ENCODE peak calls at places on chromosomes 16 and 17, in five cellular contexts. One of them, this sample, is unnamed.

GRCh38 chr17:3535253-3535995 is 22.2 kb downstream of the TRPV3 start:
- DNase-seq in GM23248: peak
- DNase-seq in ELR: peak
- DNase-seq in stimulated activated CD4-positive, alpha-beta T cell treated with anti-CD3 and anti-CD28 coated beads, Interleukin-2, amount 100 ng/mL, for 48 hours: peak
- DNase-seq in NCI-H69: peak
- DNase-seq in this sample: peak

GRCh38 chr17:73269791-73270190 is 8.1 kb upstream of the CPSF4L start:
- DNase-seq in GM23248: no peak
- DNase-seq in ELR: no peak
- DNase-seq in stimulated activated CD4-positive, alpha-beta T cell treated with anti-CD3 and anti-CD28 coated beads, Interleukin-2, amount 100 ng/mL, for 48 hours: no peak
- DNase-seq in NCI-H69: no peak
- DNase-seq in this sample: no peak

GRCh38 chr17:794876-795275 is 12.7 kb downstream of the MRM3 start:
- DNase-seq in GM23248: peak
- DNase-seq in ELR: peak
- DNase-seq in stimulated activated CD4-positive, alpha-beta T cell treated with anti-CD3 and anti-CD28 coated beads, Interleukin-2, amount 100 ng/mL, for 48 hours: peak
- DNase-seq in NCI-H69: peak
- DNase-seq in this sample: peak

GRCh38 chr16:9380221-9380620 is 288.8 kb downstream of the HAPSTR1 start:
- DNase-seq in GM23248: no peak
- DNase-seq in ELR: no peak
- DNase-seq in stimulated activated CD4-positive, alpha-beta T cell treated with anti-CD3 and anti-CD28 coated beads, Interleukin-2, amount 100 ng/mL, for 48 hours: no peak
- DNase-seq in NCI-H69: no peak
- DNase-seq in this sample: no peak

GRCh38 chr16:53745126-53745525 is 41.2 kb downstream of the FTO start:
- DNase-seq in GM23248: peak
- DNase-seq in ELR: peak
- DNase-seq in stimulated activated CD4-positive, alpha-beta T cell treated with anti-CD3 and anti-CD28 coated beads, Interleukin-2, amount 100 ng/mL, for 48 hours: no peak
- DNase-seq in NCI-H69: no peak
- DNase-seq in this sample: no peak

GRCh38 chr17:45935710-45936509 is 41.6 kb downstream of the MAPT start:
- DNase-seq in GM23248: no peak
- DNase-seq in ELR: no peak
- DNase-seq in stimulated activated CD4-positive, alpha-beta T cell treated with anti-CD3 and anti-CD28 coated beads, Interleukin-2, amount 100 ng/mL, for 48 hours: no peak
- DNase-seq in NCI-H69: no peak
- DNase-seq in this sample: no peak

GRCh38 chr17:55990332-55991006 is 162.8 kb upstream of the ANKFN1 start:
- DNase-seq in GM23248: no peak
- DNase-seq in ELR: no peak
- DNase-seq in stimulated activated CD4-positive, alpha-beta T cell treated with anti-CD3 and anti-CD28 coated beads, Interleukin-2, amount 100 ng/mL, for 48 hours: no peak
- DNase-seq in NCI-H69: peak
- DNase-seq in this sample: peak

GRCh38 chr16:2325791-2326190 is 14.7 kb downstream of the ABCA3 start:
- DNase-seq in GM23248: no peak
- DNase-seq in ELR: no peak
- DNase-seq in stimulated activated CD4-positive, alpha-beta T cell treated with anti-CD3 and anti-CD28 coated beads, Interleukin-2, amount 100 ng/mL, for 48 hours: no peak
- DNase-seq in NCI-H69: no peak
- DNase-seq in this sample: no peak

GRCh38 chr17:57762375-57762916 is 17.3 kb upstream of the CCDC182 start:
- DNase-seq in GM23248: no peak
- DNase-seq in ELR: no peak
- DNase-seq in stimulated activated CD4-positive, alpha-beta T cell treated with anti-CD3 and anti-CD28 coated beads, Interleukin-2, amount 100 ng/mL, for 48 hours: no peak
- DNase-seq in NCI-H69: peak
- DNase-seq in this sample: no peak

GRCh38 chr16:8887952-8888560 is 5.9 kb downstream of the LITAFD start:
- DNase-seq in GM23248: peak
- DNase-seq in ELR: peak
- DNase-seq in stimulated activated CD4-positive, alpha-beta T cell treated with anti-CD3 and anti-CD28 coated beads, Interleukin-2, amount 100 ng/mL, for 48 hours: no peak
- DNase-seq in NCI-H69: no peak
- DNase-seq in this sample: no peak

GRCh38 chr17:61389670-61390478 is 9.8 kb upstream of the TBX2 start:
- DNase-seq in GM23248: peak
- DNase-seq in ELR: peak
- DNase-seq in stimulated activated CD4-positive, alpha-beta T cell treated with anti-CD3 and anti-CD28 coated beads, Interleukin-2, amount 100 ng/mL, for 48 hours: peak
- DNase-seq in NCI-H69: peak
- DNase-seq in this sample: peak

GRCh38 chr16:48332978-48333377 is 52.2 kb downstream of the SIAH1 start:
- DNase-seq in GM23248: no peak
- DNase-seq in ELR: no peak
- DNase-seq in stimulated activated CD4-positive, alpha-beta T cell treated with anti-CD3 and anti-CD28 coated beads, Interleukin-2, amount 100 ng/mL, for 48 hours: no peak
- DNase-seq in NCI-H69: no peak
- DNase-seq in this sample: no peak

GRCh38 chr17:64632193-64632592 is 29.9 kb downstream of the SMURF2 start:
- DNase-seq in GM23248: no peak
- DNase-seq in ELR: no peak
- DNase-seq in stimulated activated CD4-positive, alpha-beta T cell treated with anti-CD3 and anti-CD28 coated beads, Interleukin-2, amount 100 ng/mL, for 48 hours: no peak
- DNase-seq in NCI-H69: no peak
- DNase-seq in this sample: no peak

GRCh38 chr17:73524941-73525679 is 119.1 kb downstream of the SDK2 start:
- DNase-seq in GM23248: no peak
- DNase-seq in ELR: no peak
- DNase-seq in stimulated activated CD4-positive, alpha-beta T cell treated with anti-CD3 and anti-CD28 coated beads, Interleukin-2, amount 100 ng/mL, for 48 hours: no peak
- DNase-seq in NCI-H69: no peak
- DNase-seq in this sample: no peak

GRCh38 chr17:5585814-5586558 is 1.7 kb upstream of the NLRP1 start:
- DNase-seq in GM23248: no peak
- DNase-seq in ELR: peak
- DNase-seq in stimulated activated CD4-positive, alpha-beta T cell treated with anti-CD3 and anti-CD28 coated beads, Interleukin-2, amount 100 ng/mL, for 48 hours: no peak
- DNase-seq in NCI-H69: peak
- DNase-seq in this sample: peak

GRCh38 chr16:88685156-88686061 is 898 bp downstream of the SNAI3 start:
- DNase-seq in GM23248: peak
- DNase-seq in ELR: peak
- DNase-seq in stimulated activated CD4-positive, alpha-beta T cell treated with anti-CD3 and anti-CD28 coated beads, Interleukin-2, amount 100 ng/mL, for 48 hours: no peak
- DNase-seq in NCI-H69: no peak
- DNase-seq in this sample: peak

GRCh38 chr17:76701471-76701967 is 9.2 kb downstream of the MXRA7 start:
- DNase-seq in GM23248: no peak
- DNase-seq in ELR: no peak
- DNase-seq in stimulated activated CD4-positive, alpha-beta T cell treated with anti-CD3 and anti-CD28 coated beads, Interleukin-2, amount 100 ng/mL, for 48 hours: no peak
- DNase-seq in NCI-H69: no peak
- DNase-seq in this sample: no peak

GRCh38 chr16:85657267-85657650 is 31.5 kb downstream of the GINS2 start:
- DNase-seq in GM23248: no peak
- DNase-seq in ELR: no peak
- DNase-seq in stimulated activated CD4-positive, alpha-beta T cell treated with anti-CD3 and anti-CD28 coated beads, Interleukin-2, amount 100 ng/mL, for 48 hours: no peak
- DNase-seq in NCI-H69: no peak
- DNase-seq in this sample: no peak

GRCh38 chr16:62876133-62876532 is 839.9 kb upstream of the CDH8 start:
- DNase-seq in GM23248: no peak
- DNase-seq in ELR: no peak
- DNase-seq in stimulated activated CD4-positive, alpha-beta T cell treated with anti-CD3 and anti-CD28 coated beads, Interleukin-2, amount 100 ng/mL, for 48 hours: no peak
- DNase-seq in NCI-H69: no peak
- DNase-seq in this sample: no peak